ENCODE peak calls at places on chromosome 7, in five cellular contexts. S is breast epithelium, V is right atrium auricular region, B is RWPE2, R is SJSA1. Z is an unnamed sample. For H3K4me1, the result is how much of the 10 kb centered on the place peaks cover.

GRCh38 chr7:151550601-151551286 is 31.0 kb upstream of the RHEB start:
- DNase-seq in S (no peak), V (no peak), B (no peak), R (no peak), Z (no peak)

GRCh38 chr7:17275749-17276671 is 22.4 kb upstream of the AHR start:
- DNase-seq in S (no peak), V (no peak), B (no peak), R (peak), Z (no peak)

GRCh38 chr7:140923358-140924006 is 1.2 kb downstream of the BRAF start:
- DNase-seq in S (no peak), V (no peak), B (no peak), R (no peak), Z (peak)

GRCh38 chr7:120521761-120522737 is 249.1 kb downstream of the KCND2 start:
- DNase-seq in S (no peak), V (no peak), B (no peak), R (no peak), Z (no peak)

GRCh38 chr7:1136841-1137516 is 23.0 kb downstream of the ZFAND2A start:
- DNase-seq in S (no peak), V (no peak), B (no peak), R (no peak), Z (peak)

GRCh38 chr7:81621893-81622292 is 148.0 kb downstream of the HGF start:
- DNase-seq in S (no peak), V (no peak), B (no peak), R (no peak), Z (no peak)

GRCh38 chr7:137846588-137847417 is at the start of gene DGKI:
- DNase-seq in S (no peak), V (no peak), B (no peak), R (no peak), Z (no peak)

GRCh38 chr7:105216786-105217185 is 171.9 kb downstream of the SRPK2 start:
- DNase-seq in S (no peak), V (no peak), B (no peak), R (no peak), Z (no peak)

GRCh38 chr7:111242361-111242760 is 151.4 kb downstream of the LRRN3 start:
- DNase-seq in S (no peak), V (no peak), B (no peak), R (no peak), Z (no peak)

GRCh38 chr7:66535414-66536329 is 93.0 kb upstream of the KCTD7 start:
- DNase-seq in S (no peak), V (no peak), B (no peak), R (no peak), Z (no peak)

GRCh38 chr7:12257582-12257981 is 46.5 kb downstream of the TMEM106B start:
- DNase-seq in S (no peak), V (no peak), B (no peak), R (no peak), Z (peak)

GRCh38 chr7:140898794-140899548 is 25.8 kb downstream of the BRAF start:
- DNase-seq in S (no peak), V (no peak), B (no peak), R (peak), Z (no peak)

GRCh38 chr7:47498229-47499056 is 83.5 kb downstream of the TNS3 start:
- DNase-seq in S (no peak), V (no peak), B (no peak), R (no peak), Z (peak)

GRCh38 chr7:82623812-82624211 is 180.2 kb upstream of the CACNA2D1 start:
- DNase-seq in S (no peak), V (no peak), B (no peak), R (no peak), Z (no peak)

GRCh38 chr7:40918701-40919271 is 784.0 kb downstream of the SUGCT start:
- DNase-seq in S (no peak), V (no peak), B (no peak), R (peak), Z (no peak)

GRCh38 chr7:5430612-5430947 is 6.9 kb upstream of the TNRC18 start:
- DNase-seq in S (no peak), V (no peak), B (no peak), R (no peak), Z (no peak)

GRCh38 chr7:121793716-121794115 is 79.2 kb upstream of the PTPRZ1 start:
- DNase-seq in S (no peak), V (no peak), B (no peak), R (no peak), Z (no peak)

GRCh38 chr7:111796671-111797070 is 234.4 kb upstream of the IMMP2L start:
- DNase-seq in S (no peak), V (no peak), B (no peak), R (peak), Z (peak)

GRCh38 chr7:98134420-98134819 is 27.8 kb downstream of the LMTK2 start:
- DNase-seq in S (no peak), V (no peak), B (no peak), R (no peak), Z (no peak)
- H3K4me1 ChIP-seq in S (under half), V (under half), B (under half), R (under half), Z (under half)

GRCh38 chr7:130941322-130942210 is 207.6 kb upstream of the KLF14 start:
- DNase-seq in S (peak), V (no peak), B (no peak), R (peak), Z (peak)

GRCh38 chr7:130943981-130944380 is 210.0 kb upstream of the KLF14 start:
- DNase-seq in S (no peak), V (no peak), B (no peak), R (no peak), Z (no peak)

GRCh38 chr7:130942211-130942964 is 208.4 kb upstream of the KLF14 start:
- DNase-seq in S (peak), V (no peak), B (no peak), R (peak), Z (peak)

GRCh38 chr7:130944997-130945396 is 211.0 kb upstream of the KLF14 start:
- DNase-seq in S (no peak), V (no peak), B (no peak), R (no peak), Z (no peak)

GRCh38 chr7:130943336-130943901 is 209.4 kb upstream of the KLF14 start:
- DNase-seq in S (no peak), V (no peak), B (no peak), R (peak), Z (peak)
- H3K4me1 ChIP-seq in S (under half), V (half or more), B (under half), R (half or more), Z (half or more)

GRCh38 chr7:20793258-20793657 is 6.6 kb upstream of the SP8 start:
- DNase-seq in S (no peak), V (no peak), B (no peak), R (no peak), Z (no peak)
- H3K4me1 ChIP-seq in S (under half), V (under half), B (under half), R (under half), Z (under half)

GRCh38 chr7:157153260-157153659 is 14.5 kb downstream of the UBE3C start:
- DNase-seq in S (no peak), V (no peak), B (no peak), R (no peak), Z (no peak)
- H3K4me1 ChIP-seq in S (under half), V (under half), B (under half), R (under half), Z (under half)

DNA sequence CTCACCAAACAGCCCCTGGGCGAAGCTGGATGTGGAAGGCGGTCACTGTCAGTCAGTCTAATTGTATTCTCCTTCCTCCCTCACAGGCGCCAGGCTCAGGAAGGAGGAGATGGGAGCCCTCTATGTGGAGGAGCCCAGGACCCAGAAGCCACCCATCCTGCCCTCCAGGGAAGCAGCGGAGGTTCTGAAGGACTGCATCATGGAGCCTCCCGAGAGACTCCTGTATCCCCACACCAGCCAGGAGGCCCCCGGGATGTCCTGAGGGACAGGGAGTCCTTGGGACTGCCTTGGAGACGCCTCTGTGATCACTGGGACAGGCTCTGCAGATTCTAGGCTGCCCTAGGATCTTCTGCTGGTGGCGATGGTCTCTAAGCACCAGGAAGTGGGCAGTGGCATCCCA is 9.7 kb upstream of the ATP6V0E2 start:
- DNase-seq in S (no peak), V (no peak), B (no peak), R (no peak), Z (no peak)
- H3K4me1 ChIP-seq in S (under half), V (under half), B (under half), R (under half), Z (under half)

DNA sequence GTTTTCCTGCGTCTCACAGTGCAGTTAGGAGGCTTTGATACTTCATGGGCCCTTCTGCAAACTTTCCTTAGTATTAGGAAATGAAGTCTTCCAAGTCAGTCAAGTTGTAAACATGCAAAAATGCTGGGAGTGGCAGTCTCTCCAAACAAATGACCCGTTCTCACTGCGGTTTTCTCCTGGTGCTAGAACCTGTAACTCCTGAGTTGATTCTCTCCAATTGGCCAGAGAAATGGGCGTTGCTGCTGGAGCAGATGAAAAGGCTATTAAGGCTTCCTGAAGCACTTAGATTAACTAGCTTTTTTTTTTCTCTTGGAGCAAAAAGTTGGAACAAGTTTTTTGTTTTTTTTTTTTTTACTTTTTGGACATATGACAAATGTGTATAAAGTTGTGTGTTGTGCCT is 393.9 kb upstream of the GALNT17 start:
- DNase-seq in S (peak), V (no peak), B (no peak), R (no peak), Z (no peak)
- H3K4me1 ChIP-seq in S (under half), V (under half), B (under half), R (under half), Z (under half)

GRCh38 chr7:18570890-18571478 is 75.4 kb downstream of the HDAC9 start:
- DNase-seq in S (no peak), V (no peak), B (no peak), R (peak), Z (peak)
- H3K4me1 ChIP-seq in S (under half), V (under half), B (under half), R (under half), Z (half or more)